ENCODE peak calls at places on chromosomes 4 and X, in six cellular contexts. K is IMR-90, R is PC-9, J is K562, F is HCT116, C is suprapubic skin. U is an unnamed sample.
A peak's percentile ranks its signal among the peaks of the same experiment; 100 is the strongest.

GRCh38 chr4:26010266-26010665 is 96.2 kb downstream of the SMIM20 start:
- DNase-seq in J (no peak), K (no peak), F (no peak), R (no peak), C (no peak), U (no peak)

GRCh38 chrX:41085883-41086626 is 810 bp downstream of the USP9X start:
- DNase-seq in R (peak; percentile 24), F (no peak), J (no peak), C (peak; percentile 80), K (peak; percentile 42), U (no peak)

GRCh38 chr4:40307627-40308497 is 27.3 kb upstream of the CHRNA9 start:
- DNase-seq in K (no peak), J (peak; percentile 83), C (no peak), F (no peak), R (no peak), U (no peak)

GRCh38 chr4:78569291-78569821 is 17.8 kb downstream of the ANXA3 start:
- DNase-seq in F (peak; percentile 87), J (no peak), K (peak; percentile 82), C (no peak), R (peak; percentile 39), U (no peak)

GRCh38 chrX:38859602-38860001 is 58.3 kb downstream of the MID1IP1 start:
- DNase-seq in R (no peak), J (no peak), F (no peak), C (no peak), K (peak; percentile 52), U (no peak)

GRCh38 chr4:52660643-52661042 is 1.5 kb upstream of the USP46 start:
- DNase-seq in C (no peak), J (no peak), K (no peak), F (no peak), R (no peak), U (no peak)

GRCh38 chrX:7946960-7947359 is 19.7 kb upstream of the PNPLA4 start:
- DNase-seq in F (no peak), J (no peak), C (no peak), R (no peak), K (no peak), U (no peak)

GRCh38 chr4:65089666-65090065 is 580.6 kb downstream of the EPHA5 start:
- DNase-seq in F (no peak), C (no peak), K (no peak), J (no peak), R (no peak), U (no peak)

GRCh38 chr4:121107507-121107906 is 35.2 kb upstream of the NDNF start:
- DNase-seq in J (no peak), F (no peak), R (no peak), C (no peak), K (no peak), U (no peak)

GRCh38 chrX:63713510-63713909 is 71.5 kb downstream of the ARHGEF9 start:
- DNase-seq in F (no peak), R (no peak), J (no peak), K (peak; percentile 9), C (no peak), U (no peak)

GRCh38 chrX:83077606-83078005 is 430.5 kb upstream of the POU3F4 start:
- DNase-seq in C (no peak), R (no peak), F (no peak), J (no peak), K (no peak), U (no peak)

GRCh38 chr4:24965627-24966026 is 52.8 kb upstream of the CCDC149 start:
- DNase-seq in F (no peak), J (peak; percentile 71), K (no peak), R (no peak), C (no peak), U (no peak)

GRCh38 chr4:25769251-25769650 is 93.5 kb downstream of the SEL1L3 start:
- DNase-seq in J (no peak), F (no peak), K (peak; percentile 84), C (no peak), R (no peak), U (no peak)

GRCh38 chrX:152600853-152601635 is 36.7 kb upstream of the GABRQ start:
- DNase-seq in K (no peak), J (peak; percentile 11), F (no peak), R (no peak), C (no peak), U (no peak)

GRCh38 chr4:39032218-39033085 is at the start of gene TMEM156:
- DNase-seq in J (peak; percentile 69), F (no peak), C (no peak), K (peak; percentile 80), R (peak; percentile 26), U (no peak)

GRCh38 chr4:130640583-130640982 is 1544.6 kb downstream of the C4orf33 start:
- DNase-seq in J (no peak), R (no peak), F (no peak), C (no peak), K (no peak), U (no peak)

GRCh38 chr4:43163101-43163792 is 270.7 kb downstream of the GRXCR1 start:
- DNase-seq in R (no peak), F (no peak), K (no peak), J (no peak), C (no peak), U (no peak)

GRCh38 chrX:150527108-150527507 is 41.3 kb upstream of the MTM1 start:
- DNase-seq in C (no peak), J (no peak), F (no peak), R (no peak), K (no peak), U (no peak)

GRCh38 chrX:48511561-48511960 is 2.8 kb downstream of the PORCN start:
- DNase-seq in C (no peak), F (no peak), J (no peak), K (no peak), R (no peak), U (no peak)

GRCh38 chr4:33882246-33882990 is 2361.9 kb downstream of the ARAP2 start:
- DNase-seq in J (no peak), C (no peak), R (no peak), F (no peak), K (no peak), U (no peak)

GRCh38 chr4:152352645-152353116 is 183.2 kb downstream of the FBXW7 start:
- DNase-seq in R (no peak), J (peak; percentile 58), F (peak; percentile 81), C (no peak), K (peak; percentile 97), U (peak; percentile 95)

GRCh38 chr4:185742766-185743165 is 69.2 kb downstream of the SORBS2 start:
- DNase-seq in C (no peak), F (no peak), J (no peak), K (no peak), R (peak; percentile 67), U (no peak)

GRCh38 chr4:77911842-77912450 is 49.3 kb downstream of the MRPL1 start:
- DNase-seq in K (peak; percentile 37), R (no peak), C (no peak), F (no peak), J (no peak), U (no peak)

GRCh38 chr4:89545315-89545714 is 237.7 kb upstream of the GPRIN3 start:
- DNase-seq in C (no peak), F (no peak), R (no peak), J (no peak), K (no peak), U (no peak)

GRCh38 chr4:8295471-8295870 is 25.9 kb downstream of the HTRA3 start:
- DNase-seq in R (no peak), F (no peak), K (no peak), J (no peak), C (peak; percentile 58), U (no peak)

GRCh38 chrX:22081475-22082092 is 49.5 kb downstream of the PHEX start:
- DNase-seq in R (peak; percentile 13), K (peak; percentile 63), J (peak; percentile 62), C (no peak), F (peak; percentile 8), U (peak; percentile 24)

DNA sequence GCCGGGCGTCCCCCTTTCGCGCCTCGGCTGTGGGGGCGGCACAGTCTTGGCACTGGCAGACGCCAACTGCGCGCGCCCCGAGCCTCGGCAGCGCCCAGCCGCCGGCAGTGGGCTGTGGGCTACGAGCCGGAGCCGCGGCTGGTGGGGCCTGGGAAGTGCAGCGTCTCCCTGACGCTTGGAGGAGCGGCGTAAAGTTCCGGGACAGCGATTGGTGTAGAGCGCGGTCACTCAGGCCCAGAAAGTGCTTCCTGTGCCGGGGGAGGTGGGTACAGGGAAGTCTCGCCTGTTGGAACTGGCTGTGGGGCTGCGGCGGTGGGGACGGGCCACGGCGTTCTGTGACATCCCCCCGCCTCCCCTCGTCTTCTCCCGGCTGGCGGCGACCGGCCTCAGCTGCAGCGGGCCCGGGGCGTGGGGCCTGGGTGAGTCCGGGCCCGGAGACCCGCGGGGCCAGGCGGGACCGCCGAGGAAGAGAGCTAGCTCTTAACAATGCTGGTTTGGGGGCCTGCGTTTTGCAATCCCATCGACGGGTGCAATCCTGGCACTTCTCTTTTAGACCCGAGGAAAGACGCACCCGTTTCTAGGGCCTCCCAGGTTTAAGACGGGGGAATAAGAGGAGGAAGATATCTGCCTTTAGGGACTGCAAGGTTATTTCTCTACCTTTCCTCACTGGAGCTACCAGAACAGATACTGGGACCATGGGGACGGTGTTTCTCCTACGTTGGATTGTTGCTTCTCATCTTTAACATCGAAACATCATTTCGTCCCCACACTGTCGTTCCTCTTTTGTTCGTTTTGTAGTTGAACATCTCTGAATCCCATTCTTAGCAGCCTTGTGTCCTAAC is at the start of the genes RWDD4 and TRAPPC11:
- DNase-seq in C (peak; percentile 98), J (peak; percentile 98), F (peak; percentile 88), R (peak; percentile 96), K (peak; percentile 99), U (peak; percentile 97)
- TF ChIP-seq CTCF in C (peak; percentile 3), J (no peak), F (no peak), R (no peak), K (peak; percentile 21), U (no peak)

GRCh38 chr4:148412460-148412859 is 29.8 kb downstream of the NR3C2 start:
- DNase-seq in F (no peak), C (no peak), K (no peak), J (no peak), R (no peak), U (no peak)

DNA sequence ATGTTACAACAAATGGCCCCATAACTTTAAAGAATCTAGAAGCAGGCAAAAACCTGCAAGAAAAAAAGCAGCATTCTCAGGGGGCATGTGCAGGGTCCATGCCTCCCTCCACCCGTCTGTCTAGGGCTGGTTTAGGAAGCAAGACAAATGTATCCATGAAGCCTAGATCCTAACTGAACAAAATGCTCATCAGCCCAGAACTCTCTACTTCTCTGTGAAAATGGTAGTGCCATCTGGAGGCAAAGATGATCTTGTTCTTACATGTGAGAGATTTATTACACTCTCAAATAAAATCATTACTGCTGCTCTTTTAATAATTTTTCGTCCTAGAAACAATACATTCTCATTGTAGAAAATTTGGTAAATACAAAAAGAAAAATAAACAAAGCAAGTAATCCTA is 26.7 kb downstream of the NR3C2 start:
- DNase-seq in C (no peak), F (peak; percentile 3), K (peak; percentile 3), J (no peak), R (no peak), U (no peak)
- TF ChIP-seq CTCF in C (no peak), F (peak; percentile 9), K (no peak), J (no peak), R (no peak), U (no peak)

GRCh38 chrX:115040417-115040816 is 23.0 kb upstream of the IL13RA2 start:
- DNase-seq in R (no peak), C (no peak), K (no peak), J (no peak), F (no peak), U (no peak)
- TF ChIP-seq CTCF in R (no peak), C (no peak), K (no peak), J (no peak), F (no peak), U (no peak)

DNA sequence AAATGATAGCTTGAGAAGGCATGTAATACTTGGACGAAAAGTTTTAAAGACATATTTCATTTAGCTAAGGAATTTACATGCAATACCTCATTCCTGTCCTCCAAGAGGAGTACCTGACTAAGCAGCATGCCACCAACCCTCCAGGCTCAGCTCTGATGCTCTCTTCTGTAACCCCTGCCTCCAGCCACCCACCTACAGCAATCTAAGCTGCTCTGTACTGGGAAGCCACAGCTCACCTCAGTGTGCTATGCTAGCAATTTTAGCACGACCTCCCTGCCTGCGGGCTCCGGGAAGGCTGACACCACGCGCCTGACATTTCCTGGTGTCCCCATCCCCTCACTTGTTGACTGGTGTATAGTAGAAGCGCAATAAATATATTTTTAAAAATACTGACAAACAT is 23.2 kb upstream of the GPM6B start:
- DNase-seq in R (no peak), K (no peak), J (no peak), C (no peak), F (no peak), U (no peak)
- TF ChIP-seq CTCF in R (no peak), K (no peak), J (no peak), C (no peak), F (no peak), U (no peak)